ENCODE peak calls at places on chromosomes 13 and 19, in seven cellular contexts. W is neuronal stem cell, E is H1, V is IMR-90, Z is H9, U is mesenchymal stem cell, L is mesendoderm. G is an unnamed sample.
A peak's percentile ranks its signal among the peaks of the same experiment; 100 is the strongest.

GRCh38 chr19:18733196-18733647 is 49.7 kb downstream of the CRTC1 start:
- DNase-seq in W (no peak), E (no peak), V (peak; percentile 93), Z (no peak), U (peak; percentile 92), L (no peak), G (no peak)

GRCh38 chr19:6278740-6279619 is 795 bp downstream of the MLLT1 start:
- DNase-seq in W (no peak), E (peak; percentile 52), V (no peak), Z (no peak), U (peak; percentile 9), L (no peak), G (no peak)

GRCh38 chr13:55999709-56000108 is 1141.0 kb upstream of the PRR20A start:
- DNase-seq in W (no peak), E (no peak), V (no peak), Z (no peak), U (no peak), L (peak; percentile 47), G (no peak)

GRCh38 chr13:32695602-32696250 is 109.5 kb downstream of the PDS5B start:
- DNase-seq in W (no peak), E (no peak), V (peak; percentile 2), Z (no peak), U (no peak), L (no peak), G (no peak)

GRCh38 chr13:59837101-59837500 is 326.6 kb downstream of the DIAPH3 start:
- DNase-seq in W (no peak), E (no peak), V (no peak), Z (no peak), U (no peak), L (no peak), G (no peak)

GRCh38 chr19:17726136-17726741 is 7.0 kb downstream of the MAP1S start:
- DNase-seq in W (no peak), E (no peak), V (no peak), Z (no peak), U (no peak), L (no peak), G (no peak)

GRCh38 chr19:3580156-3580955 is 4.9 kb upstream of the GIPC3 start:
- DNase-seq in W (no peak), E (no peak), V (peak; percentile 98), Z (no peak), U (peak; percentile 99), L (no peak), G (peak; percentile 63)

GRCh38 chr13:79403113-79403512 is 2.9 kb downstream of the RBM26 start:
- DNase-seq in W (no peak), E (no peak), V (no peak), Z (no peak), U (no peak), L (no peak), G (no peak)

GRCh38 chr13:86554066-86554465 is 754.8 kb upstream of the SLITRK6 start:
- DNase-seq in W (no peak), E (no peak), V (no peak), Z (no peak), U (no peak), L (no peak), G (no peak)

GRCh38 chr19:51000426-51000825 is 978 bp downstream of the KLK8 start:
- DNase-seq in W (no peak), E (no peak), V (no peak), Z (no peak), U (no peak), L (no peak), G (no peak)

GRCh38 chr19:3516675-3517207 is 10.6 kb downstream of the FZR1 start:
- DNase-seq in W (no peak), E (no peak), V (no peak), Z (no peak), U (no peak), L (no peak), G (no peak)

GRCh38 chr19:6261883-6262282 is 17.9 kb downstream of the MLLT1 start:
- DNase-seq in W (no peak), E (no peak), V (no peak), Z (no peak), U (no peak), L (no peak), G (no peak)

GRCh38 chr19:2154587-2155075 is 3.3 kb upstream of the AP3D1 start:
- DNase-seq in W (no peak), E (no peak), V (peak; percentile 46), Z (no peak), U (no peak), L (no peak), G (peak; percentile 100)

GRCh38 chr13:83286737-83287136 is 595.5 kb downstream of the SLITRK1 start:
- DNase-seq in W (no peak), E (no peak), V (peak; percentile 33), Z (no peak), U (no peak), L (no peak), G (no peak)

GRCh38 chr19:58054792-58055482 is 4.1 kb upstream of the ZNF135 start:
- DNase-seq in W (no peak), E (peak; percentile 62), V (peak; percentile 2), Z (peak; percentile 74), U (no peak), L (peak; percentile 68), G (no peak)

GRCh38 chr19:58055483-58055874 is 3.6 kb upstream of the ZNF135 start:
- DNase-seq in W (no peak), E (no peak), V (no peak), Z (no peak), U (no peak), L (no peak), G (no peak)

GRCh38 chr19:58056261-58056660 is 2.8 kb upstream of the ZNF135 start:
- DNase-seq in W (no peak), E (no peak), V (no peak), Z (no peak), U (no peak), L (no peak), G (no peak)

GRCh38 chr19:58052256-58052655 is 6.8 kb upstream of the ZNF135 start:
- DNase-seq in W (no peak), E (no peak), V (no peak), Z (no peak), U (no peak), L (no peak), G (no peak)

DNA sequence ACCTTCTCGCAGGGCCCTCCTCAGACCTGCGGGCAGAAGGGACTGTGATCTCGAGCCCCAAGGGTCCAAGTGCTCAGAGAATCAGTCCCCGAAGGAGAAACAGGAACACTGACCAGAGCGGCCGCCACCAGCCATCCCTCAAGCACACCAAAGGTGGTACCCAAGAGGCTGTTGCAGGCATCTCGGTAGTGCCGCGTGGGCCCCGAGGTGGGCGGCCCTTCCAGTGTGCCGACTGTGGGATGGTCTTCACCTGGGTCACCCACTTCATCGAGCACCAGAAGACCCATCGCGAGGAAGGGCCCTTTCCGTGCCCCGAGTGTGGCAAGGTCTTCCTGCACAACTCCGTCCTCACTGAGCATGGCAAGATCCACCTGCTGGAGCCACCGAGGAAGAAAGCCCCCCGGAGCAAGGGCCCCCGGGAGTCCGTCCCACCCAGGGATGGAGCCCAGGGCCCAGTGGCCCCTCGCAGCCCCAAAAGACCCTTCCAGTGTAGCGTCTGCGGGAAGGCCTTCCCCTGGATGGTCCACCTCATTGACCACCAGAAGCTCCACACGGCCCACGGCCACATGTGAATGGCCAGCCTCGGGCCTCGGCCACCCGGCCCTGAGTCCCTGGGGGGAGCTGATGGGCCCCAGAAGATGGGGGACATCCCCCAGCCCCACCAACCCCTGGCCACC is 5.5 kb upstream of the ZNF135 start:
- DNase-seq in W (no peak), E (no peak), V (no peak), Z (no peak), U (no peak), L (no peak), G (no peak)
- H2BK120ac ChIP-seq in W (no peak overlapping the region), E (no peak overlapping the region), V (no peak overlapping the region), Z (no peak overlapping the region), U (no peak overlapping the region), L (no peak overlapping the region), G (no peak overlapping the region)

DNA sequence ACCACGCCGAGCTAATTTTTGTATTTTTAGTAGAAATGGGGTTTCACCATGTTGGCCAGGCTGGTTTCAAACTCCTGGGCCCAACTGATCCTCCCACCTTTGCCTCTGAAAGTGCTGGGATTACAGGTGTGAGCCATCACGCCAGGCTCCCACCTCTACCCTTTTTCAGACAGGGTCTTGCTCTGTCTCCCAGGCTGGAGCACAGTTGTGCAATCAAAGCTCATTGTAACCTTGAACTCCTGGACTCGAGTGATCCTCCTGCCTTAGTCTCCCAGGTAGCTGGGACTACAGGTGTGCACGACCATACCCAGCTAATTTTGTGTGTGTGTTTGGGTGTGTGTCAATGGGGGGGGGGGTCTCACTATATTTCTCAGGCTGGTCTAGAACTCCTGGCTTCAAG is 1.7 kb downstream of the RASGRP4 start:
- DNase-seq in W (no peak), E (no peak), V (no peak), Z (no peak), U (no peak), L (no peak), G (no peak)
- H3K27me3 ChIP-seq in W (no peaks in the 10 kb centered on the region), E (no peaks in the 10 kb centered on the region), V (peaks cover 34% of the 10 kb centered on the region), Z (no peaks in the 10 kb centered on the region), U (peaks cover 68% of the 10 kb centered on the region), L (no peaks in the 10 kb centered on the region), G (no peaks in the 10 kb centered on the region)

DNA sequence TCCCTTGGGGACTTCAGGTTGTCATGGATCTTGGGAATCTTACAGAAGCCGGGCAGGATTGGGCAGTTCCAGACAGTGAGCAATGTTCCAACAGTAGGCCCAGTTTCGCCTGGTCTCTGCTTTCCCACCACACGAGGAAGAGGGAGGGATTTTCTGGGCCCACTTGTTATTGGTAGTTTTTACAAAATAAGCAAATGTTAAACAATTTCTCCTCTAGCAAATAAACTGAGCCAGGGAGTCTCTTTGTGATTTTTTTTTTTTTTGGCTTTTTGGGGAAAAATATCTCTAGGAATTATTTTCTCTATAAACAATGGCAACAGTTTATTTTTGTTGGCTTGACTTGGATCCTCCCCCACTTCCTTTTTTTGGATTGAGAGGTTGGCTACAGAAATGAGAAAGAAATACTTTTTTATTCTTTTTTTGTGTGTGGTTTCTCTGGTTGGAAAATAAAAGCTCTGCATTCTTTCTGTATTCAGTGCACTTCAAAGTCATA is 89.3 kb downstream of the TM9SF2 start:
- DNase-seq in W (no peak), E (no peak), V (peak; percentile 50), Z (no peak), U (no peak), L (no peak), G (no peak)
- H3K27ac ChIP-seq in W (no peak overlapping the region), E (no peak overlapping the region), V (no peak overlapping the region), Z (no peak overlapping the region), U (no peak overlapping the region), L (no peak overlapping the region), G (no peak overlapping the region)

GRCh38 chr13:21060827-21061076 is 634 bp downstream of the LATS2 start:
- DNase-seq in W (no peak), E (no peak), V (no peak), Z (no peak), U (no peak), L (no peak), G (no peak)
- H2BK120ac ChIP-seq in W (peak overlapping the region; percentile 4), E (no peak overlapping the region), V (peak overlapping the region; percentile 24), Z (no peak overlapping the region), U (peak overlapping the region; percentile 100), L (peak overlapping the region; percentile 65), G (peak overlapping the region; percentile 100)